ENCODE peak calls at places on chromosome 18, in ten cellular contexts. One of them, this sample, is unnamed.

GRCh38 chr18:35458271-35458670 is 39.5 kb downstream of the INO80C start:
- DNase-seq in right cardiac atrium: no peak
- DNase-seq in neural progenitor cell: no peak
- DNase-seq in pancreas: no peak
- DNase-seq in heart left ventricle: no peak
- DNase-seq in body of pancreas: no peak
- DNase-seq in MM.1S: no peak
- DNase-seq in mesendoderm: no peak
- DNase-seq in transverse colon: no peak
- DNase-seq in psoas muscle: no peak
- DNase-seq in this sample: no peak

GRCh38 chr18:58590231-58590630 is 38.7 kb downstream of the ALPK2 start:
- DNase-seq in right cardiac atrium: no peak
- DNase-seq in neural progenitor cell: peak; percentile 25
- DNase-seq in pancreas: no peak
- DNase-seq in heart left ventricle: no peak
- DNase-seq in body of pancreas: no peak
- DNase-seq in MM.1S: no peak
- DNase-seq in mesendoderm: peak; percentile 80
- DNase-seq in transverse colon: no peak
- DNase-seq in psoas muscle: no peak
- DNase-seq in this sample: peak; percentile 81

GRCh38 chr18:48525671-48526070 is 13.2 kb upstream of the CTIF start:
- DNase-seq in right cardiac atrium: no peak
- DNase-seq in neural progenitor cell: no peak
- DNase-seq in pancreas: no peak
- DNase-seq in heart left ventricle: no peak
- DNase-seq in body of pancreas: no peak
- DNase-seq in MM.1S: no peak
- DNase-seq in mesendoderm: no peak
- DNase-seq in transverse colon: no peak
- DNase-seq in psoas muscle: no peak
- DNase-seq in this sample: no peak

GRCh38 chr18:54939375-54939917 is 19.8 kb downstream of the CCDC68 start:
- DNase-seq in right cardiac atrium: no peak
- DNase-seq in neural progenitor cell: no peak
- DNase-seq in pancreas: no peak
- DNase-seq in heart left ventricle: no peak
- DNase-seq in body of pancreas: no peak
- DNase-seq in MM.1S: no peak
- DNase-seq in mesendoderm: no peak
- DNase-seq in transverse colon: no peak
- DNase-seq in psoas muscle: no peak
- DNase-seq in this sample: no peak

GRCh38 chr18:75249192-75249551 is 38.6 kb downstream of the TSHZ1 start:
- DNase-seq in right cardiac atrium: no peak
- DNase-seq in neural progenitor cell: no peak
- DNase-seq in pancreas: no peak
- DNase-seq in heart left ventricle: no peak
- DNase-seq in body of pancreas: no peak
- DNase-seq in MM.1S: no peak
- DNase-seq in mesendoderm: no peak
- DNase-seq in transverse colon: no peak
- DNase-seq in psoas muscle: no peak
- DNase-seq in this sample: no peak

GRCh38 chr18:61368001-61368400 is 34.8 kb downstream of the CDH20 start:
- DNase-seq in right cardiac atrium: no peak
- DNase-seq in neural progenitor cell: no peak
- DNase-seq in pancreas: no peak
- DNase-seq in heart left ventricle: no peak
- DNase-seq in body of pancreas: no peak
- DNase-seq in MM.1S: no peak
- DNase-seq in mesendoderm: no peak
- DNase-seq in transverse colon: no peak
- DNase-seq in psoas muscle: no peak
- DNase-seq in this sample: no peak

GRCh38 chr18:43141208-43141607 is 25.7 kb upstream of the RIT2 start:
- DNase-seq in right cardiac atrium: no peak
- DNase-seq in neural progenitor cell: no peak
- DNase-seq in pancreas: no peak
- DNase-seq in heart left ventricle: no peak
- DNase-seq in body of pancreas: no peak
- DNase-seq in MM.1S: no peak
- DNase-seq in mesendoderm: no peak
- DNase-seq in transverse colon: no peak
- DNase-seq in psoas muscle: no peak
- DNase-seq in this sample: no peak

GRCh38 chr18:76429262-76430126 is 65.5 kb downstream of the ZNF516 start:
- DNase-seq in right cardiac atrium: no peak
- DNase-seq in neural progenitor cell: no peak
- DNase-seq in pancreas: no peak
- DNase-seq in heart left ventricle: no peak
- DNase-seq in body of pancreas: no peak
- DNase-seq in MM.1S: no peak
- DNase-seq in mesendoderm: no peak
- DNase-seq in transverse colon: no peak
- DNase-seq in psoas muscle: no peak
- DNase-seq in this sample: peak; percentile 35

GRCh38 chr18:56873441-56874140 is 222.4 kb downstream of the WDR7 start:
- DNase-seq in right cardiac atrium: no peak
- DNase-seq in neural progenitor cell: peak; percentile 66
- DNase-seq in pancreas: no peak
- DNase-seq in heart left ventricle: no peak
- DNase-seq in body of pancreas: no peak
- DNase-seq in MM.1S: peak; percentile 11
- DNase-seq in mesendoderm: peak; percentile 73
- DNase-seq in transverse colon: no peak
- DNase-seq in psoas muscle: no peak
- DNase-seq in this sample: no peak

GRCh38 chr18:985301-985700 is 80.6 kb downstream of the ADCYAP1 start:
- DNase-seq in right cardiac atrium: no peak
- DNase-seq in neural progenitor cell: peak; percentile 52
- DNase-seq in pancreas: no peak
- DNase-seq in heart left ventricle: peak; percentile 25
- DNase-seq in body of pancreas: no peak
- DNase-seq in MM.1S: no peak
- DNase-seq in mesendoderm: peak; percentile 52
- DNase-seq in transverse colon: no peak
- DNase-seq in psoas muscle: no peak
- DNase-seq in this sample: no peak

GRCh38 chr18:46278481-46279465 is 174.6 kb downstream of the HAUS1 start:
- DNase-seq in right cardiac atrium: no peak
- DNase-seq in neural progenitor cell: no peak
- DNase-seq in pancreas: no peak
- DNase-seq in heart left ventricle: no peak
- DNase-seq in body of pancreas: no peak
- DNase-seq in MM.1S: no peak
- DNase-seq in mesendoderm: no peak
- DNase-seq in transverse colon: no peak
- DNase-seq in psoas muscle: no peak
- DNase-seq in this sample: peak; percentile 39

GRCh38 chr18:53567935-53568574 is 656.4 kb downstream of the MBD2 start:
- DNase-seq in right cardiac atrium: no peak
- DNase-seq in neural progenitor cell: peak; percentile 57
- DNase-seq in pancreas: no peak
- DNase-seq in heart left ventricle: no peak
- DNase-seq in body of pancreas: no peak
- DNase-seq in MM.1S: peak; percentile 28
- DNase-seq in mesendoderm: peak; percentile 73
- DNase-seq in transverse colon: no peak
- DNase-seq in psoas muscle: no peak
- DNase-seq in this sample: peak; percentile 50

GRCh38 chr18:26657618-26658581 is 109.5 kb upstream of the KCTD1 start:
- DNase-seq in right cardiac atrium: no peak
- DNase-seq in neural progenitor cell: no peak
- DNase-seq in pancreas: no peak
- DNase-seq in heart left ventricle: no peak
- DNase-seq in body of pancreas: no peak
- DNase-seq in MM.1S: no peak
- DNase-seq in mesendoderm: no peak
- DNase-seq in transverse colon: no peak
- DNase-seq in psoas muscle: no peak
- DNase-seq in this sample: no peak

GRCh38 chr18:40414155-40414754 is 1540.8 kb upstream of the PIK3C3 start:
- DNase-seq in right cardiac atrium: no peak
- DNase-seq in neural progenitor cell: no peak
- DNase-seq in pancreas: no peak
- DNase-seq in heart left ventricle: no peak
- DNase-seq in body of pancreas: no peak
- DNase-seq in MM.1S: no peak
- DNase-seq in mesendoderm: no peak
- DNase-seq in transverse colon: no peak
- DNase-seq in psoas muscle: no peak
- DNase-seq in this sample: peak; percentile 55

GRCh38 chr18:9333441-9334350 is 877 bp upstream of the TWSG1 start:
- DNase-seq in right cardiac atrium: peak; percentile 16
- DNase-seq in neural progenitor cell: peak; percentile 85
- DNase-seq in pancreas: no peak
- DNase-seq in heart left ventricle: peak; percentile 32
- DNase-seq in body of pancreas: peak; percentile 26
- DNase-seq in MM.1S: no peak
- DNase-seq in mesendoderm: no peak
- DNase-seq in transverse colon: peak; percentile 7
- DNase-seq in psoas muscle: no peak
- DNase-seq in this sample: peak; percentile 79

GRCh38 chr18:79796016-79796415 is 1.7 kb upstream of the KCNG2 start:
- DNase-seq in right cardiac atrium: no peak
- DNase-seq in neural progenitor cell: no peak
- DNase-seq in pancreas: no peak
- DNase-seq in heart left ventricle: peak; percentile 24
- DNase-seq in body of pancreas: no peak
- DNase-seq in MM.1S: no peak
- DNase-seq in mesendoderm: no peak
- DNase-seq in transverse colon: no peak
- DNase-seq in psoas muscle: no peak
- DNase-seq in this sample: no peak

GRCh38 chr18:79795446-79795845 is 2.3 kb upstream of the KCNG2 start:
- DNase-seq in right cardiac atrium: no peak
- DNase-seq in neural progenitor cell: no peak
- DNase-seq in pancreas: no peak
- DNase-seq in heart left ventricle: no peak
- DNase-seq in body of pancreas: no peak
- DNase-seq in MM.1S: no peak
- DNase-seq in mesendoderm: no peak
- DNase-seq in transverse colon: no peak
- DNase-seq in psoas muscle: no peak
- DNase-seq in this sample: no peak

GRCh38 chr18:79798346-79798998 is 734 bp downstream of the KCNG2 start:
- DNase-seq in right cardiac atrium: no peak
- DNase-seq in neural progenitor cell: peak; percentile 40
- DNase-seq in pancreas: no peak
- DNase-seq in heart left ventricle: peak; percentile 2
- DNase-seq in body of pancreas: no peak
- DNase-seq in MM.1S: no peak
- DNase-seq in mesendoderm: no peak
- DNase-seq in transverse colon: no peak
- DNase-seq in psoas muscle: no peak
- DNase-seq in this sample: no peak

GRCh38 chr18:79797518-79798345 is at the start of gene KCNG2:
- DNase-seq in right cardiac atrium: no peak
- DNase-seq in neural progenitor cell: peak; percentile 87
- DNase-seq in pancreas: no peak
- DNase-seq in heart left ventricle: peak; percentile 39
- DNase-seq in body of pancreas: no peak
- DNase-seq in MM.1S: no peak
- DNase-seq in mesendoderm: peak; percentile 49
- DNase-seq in transverse colon: no peak
- DNase-seq in psoas muscle: no peak
- DNase-seq in this sample: peak; percentile 42

GRCh38 chr18:79796531-79797390 is 977 bp upstream of the KCNG2 start:
- DNase-seq in right cardiac atrium: no peak
- DNase-seq in neural progenitor cell: peak; percentile 31
- DNase-seq in pancreas: no peak
- DNase-seq in heart left ventricle: peak; percentile 43
- DNase-seq in body of pancreas: no peak
- DNase-seq in MM.1S: no peak
- DNase-seq in mesendoderm: no peak
- DNase-seq in transverse colon: no peak
- DNase-seq in psoas muscle: no peak
- DNase-seq in this sample: peak; percentile 39
- H3K4me1 ChIP-seq in right cardiac atrium: no peaks in the 10 kb centered on the region
- H3K4me1 ChIP-seq in neural progenitor cell: peaks cover 9% of the 10 kb centered on the region
- H3K4me1 ChIP-seq in pancreas: no peaks in the 10 kb centered on the region
- H3K4me1 ChIP-seq in heart left ventricle: peaks cover 10% of the 10 kb centered on the region
- H3K4me1 ChIP-seq in body of pancreas: peaks cover 22% of the 10 kb centered on the region
- H3K4me1 ChIP-seq in MM.1S: no peaks in the 10 kb centered on the region
- H3K4me1 ChIP-seq in mesendoderm: no peaks in the 10 kb centered on the region
- H3K4me1 ChIP-seq in transverse colon: peaks cover 18% of the 10 kb centered on the region
- H3K4me1 ChIP-seq in psoas muscle: peaks cover 6% of the 10 kb centered on the region
- H3K4me1 ChIP-seq in this sample: peaks cover 8% of the 10 kb centered on the region

GRCh38 chr18:24055878-24056277 is 41.3 kb downstream of the TTC39C start:
- DNase-seq in right cardiac atrium: no peak
- DNase-seq in neural progenitor cell: peak; percentile 41
- DNase-seq in pancreas: no peak
- DNase-seq in heart left ventricle: no peak
- DNase-seq in body of pancreas: no peak
- DNase-seq in MM.1S: no peak
- DNase-seq in mesendoderm: peak; percentile 12
- DNase-seq in transverse colon: no peak
- DNase-seq in psoas muscle: no peak
- DNase-seq in this sample: peak; percentile 6
- H3K4me1 ChIP-seq in right cardiac atrium: no peaks in the 10 kb centered on the region
- H3K4me1 ChIP-seq in neural progenitor cell: peaks cover 14% of the 10 kb centered on the region
- H3K4me1 ChIP-seq in pancreas: peaks cover 8% of the 10 kb centered on the region
- H3K4me1 ChIP-seq in heart left ventricle: no peaks in the 10 kb centered on the region
- H3K4me1 ChIP-seq in body of pancreas: peaks cover 14% of the 10 kb centered on the region
- H3K4me1 ChIP-seq in MM.1S: no peaks in the 10 kb centered on the region
- H3K4me1 ChIP-seq in mesendoderm: no peaks in the 10 kb centered on the region
- H3K4me1 ChIP-seq in transverse colon: peaks cover 6% of the 10 kb centered on the region
- H3K4me1 ChIP-seq in psoas muscle: no peaks in the 10 kb centered on the region
- H3K4me1 ChIP-seq in this sample: peaks cover 14% of the 10 kb centered on the region

GRCh38 chr18:63159590-63159989 is 160.0 kb downstream of the BCL2 start:
- DNase-seq in right cardiac atrium: no peak
- DNase-seq in neural progenitor cell: no peak
- DNase-seq in pancreas: no peak
- DNase-seq in heart left ventricle: no peak
- DNase-seq in body of pancreas: no peak
- DNase-seq in MM.1S: peak; percentile 78
- DNase-seq in mesendoderm: no peak
- DNase-seq in transverse colon: peak; percentile 39
- DNase-seq in psoas muscle: no peak
- DNase-seq in this sample: no peak
- H3K4me1 ChIP-seq in right cardiac atrium: peaks cover 11% of the 10 kb centered on the region
- H3K4me1 ChIP-seq in neural progenitor cell: no peaks in the 10 kb centered on the region
- H3K4me1 ChIP-seq in pancreas: peaks cover 11% of the 10 kb centered on the region
- H3K4me1 ChIP-seq in heart left ventricle: peaks cover 28% of the 10 kb centered on the region
- H3K4me1 ChIP-seq in body of pancreas: peaks cover 32% of the 10 kb centered on the region
- H3K4me1 ChIP-seq in MM.1S: peaks cover 90% of the 10 kb centered on the region
- H3K4me1 ChIP-seq in mesendoderm: no peaks in the 10 kb centered on the region
- H3K4me1 ChIP-seq in transverse colon: peaks cover 47% of the 10 kb centered on the region
- H3K4me1 ChIP-seq in psoas muscle: peaks cover 55% of the 10 kb centered on the region
- H3K4me1 ChIP-seq in this sample: peaks cover 17% of the 10 kb centered on the region

DNA sequence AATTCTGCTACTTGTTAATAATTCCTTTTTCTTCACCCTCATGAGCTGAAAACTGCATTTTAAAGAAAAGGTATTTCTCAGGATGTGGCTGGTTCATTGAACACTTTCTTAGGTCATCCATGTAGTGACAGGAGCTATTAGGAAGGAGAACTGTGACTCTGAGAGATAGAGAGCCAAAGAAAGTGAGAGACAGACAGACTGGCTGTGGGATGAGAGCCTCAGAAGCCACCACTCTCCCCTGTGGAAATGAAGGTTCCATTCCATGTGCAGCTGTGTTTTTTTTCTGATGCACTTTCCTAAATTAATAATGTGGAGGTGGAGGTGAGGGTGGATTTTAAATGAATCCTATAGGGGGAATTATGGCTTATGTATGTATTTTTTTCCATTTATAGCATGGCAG is 113.3 kb downstream of the FAM210A start:
- DNase-seq in right cardiac atrium: no peak
- DNase-seq in neural progenitor cell: no peak
- DNase-seq in pancreas: no peak
- DNase-seq in heart left ventricle: no peak
- DNase-seq in body of pancreas: no peak
- DNase-seq in MM.1S: no peak
- DNase-seq in mesendoderm: no peak
- DNase-seq in transverse colon: no peak
- DNase-seq in psoas muscle: no peak
- DNase-seq in this sample: no peak
- H3K4me1 ChIP-seq in right cardiac atrium: peaks cover 4% of the 10 kb centered on the region
- H3K4me1 ChIP-seq in neural progenitor cell: peaks cover 15% of the 10 kb centered on the region
- H3K4me1 ChIP-seq in pancreas: no peaks in the 10 kb centered on the region
- H3K4me1 ChIP-seq in heart left ventricle: peaks cover 37% of the 10 kb centered on the region
- H3K4me1 ChIP-seq in body of pancreas: peaks cover 18% of the 10 kb centered on the region
- H3K4me1 ChIP-seq in MM.1S: peaks cover 33% of the 10 kb centered on the region
- H3K4me1 ChIP-seq in mesendoderm: peaks cover 10% of the 10 kb centered on the region
- H3K4me1 ChIP-seq in transverse colon: peaks cover 9% of the 10 kb centered on the region
- H3K4me1 ChIP-seq in psoas muscle: peaks cover 26% of the 10 kb centered on the region
- H3K4me1 ChIP-seq in this sample: no peaks in the 10 kb centered on the region

This sample was measured in GM23248.